ENCODE peak calls at places on chromosome 17, in six cellular contexts. X is left ventricle myocardium inferior; L is mucosa of descending colon; P is kidney tubule cell; B is activated CD4-positive, alpha-beta T cell treated with anti-CD3 and anti-CD28 coated beads for 1 hour; T is breast epithelium. K is an unnamed sample.

GRCh38 chr17:77100009-77100408 is 40.8 kb upstream of the SEC14L1 start:
- DNase-seq in X (peak), L (peak), P (peak), B (no peak), T (no peak), K (no peak)

GRCh38 chr17:48012151-48012520 is 25.5 kb downstream of the COPZ2 start:
- DNase-seq in X (peak), L (peak), P (peak), B (peak), T (no peak), K (peak)

GRCh38 chr17:40448639-40449261 is 5.5 kb downstream of the IGFBP4 start:
- DNase-seq in X (no peak), L (peak), P (peak), B (no peak), T (peak), K (no peak)

GRCh38 chr17:77738666-77739531 is 219.6 kb upstream of the TNRC6C start:
- DNase-seq in X (peak), L (no peak), P (no peak), B (no peak), T (peak), K (no peak)

GRCh38 chr17:66348605-66349165 is 46.3 kb downstream of the PRKCA start:
- DNase-seq in X (no peak), L (no peak), P (peak), B (no peak), T (no peak), K (no peak)

GRCh38 chr17:70332811-70333210 is 163.5 kb downstream of the KCNJ2 start:
- DNase-seq in X (no peak), L (no peak), P (no peak), B (no peak), T (no peak), K (no peak)

GRCh38 chr17:48718162-48718780 is 4.0 kb downstream of the PRAC1 start:
- DNase-seq in X (no peak), L (peak), P (no peak), B (no peak), T (no peak), K (no peak)

GRCh38 chr17:10025224-10025623 is 120.2 kb upstream of the RCVRN start:
- DNase-seq in X (no peak), L (no peak), P (no peak), B (no peak), T (no peak), K (no peak)

GRCh38 chr17:20210614-20211013 is 201.5 kb downstream of the SPECC1 start:
- DNase-seq in X (no peak), L (no peak), P (no peak), B (no peak), T (no peak), K (no peak)

GRCh38 chr17:79721993-79722671 is 8.6 kb upstream of the ENPP7 start:
- DNase-seq in X (no peak), L (no peak), P (no peak), B (no peak), T (no peak), K (no peak)

GRCh38 chr17:58870747-58871146 is 115.1 kb downstream of the PPM1E start:
- DNase-seq in X (no peak), L (no peak), P (no peak), B (no peak), T (no peak), K (no peak)

GRCh38 chr17:79747508-79748295 is 17.0 kb downstream of the ENPP7 start:
- DNase-seq in X (no peak), L (no peak), P (no peak), B (no peak), T (no peak), K (no peak)

GRCh38 chr17:58338454-58338841 is 9.9 kb upstream of the TSPOAP1 start:
- DNase-seq in X (no peak), L (no peak), P (no peak), B (no peak), T (no peak), K (peak)

GRCh38 chr17:75147878-75148546 is 6.3 kb downstream of the JPT1 start:
- DNase-seq in X (no peak), L (no peak), P (peak), B (no peak), T (no peak), K (no peak)